ENCODE peak calls at places on chromosomes 4 and X, in six cellular contexts. One of them, this sample, is unnamed. For H3K9me3, the result is how much of the 10 kb centered on the place peaks cover.

GRCh38 chrX:12548746-12549145 is 242.5 kb upstream of the PRPS2 start:
- DNase-seq in upper lobe of left lung: no peak
- DNase-seq in PC-3: peak
- DNase-seq in CD4-positive, alpha-beta T cell: no peak
- DNase-seq in right cardiac atrium: no peak
- DNase-seq in DND-41: peak
- DNase-seq in this sample: no peak

GRCh38 chrX:13658602-13659001 is 5.7 kb downstream of the TCEANC start:
- DNase-seq in PC-3: peak
- DNase-seq in upper lobe of left lung: no peak
- DNase-seq in right cardiac atrium: no peak
- DNase-seq in CD4-positive, alpha-beta T cell: no peak
- DNase-seq in DND-41: peak
- DNase-seq in this sample: no peak

GRCh38 chr4:29277381-29277780 is 1442.8 kb upstream of the PCDH7 start:
- DNase-seq in DND-41: no peak
- DNase-seq in right cardiac atrium: no peak
- DNase-seq in CD4-positive, alpha-beta T cell: no peak
- DNase-seq in upper lobe of left lung: no peak
- DNase-seq in PC-3: peak
- DNase-seq in this sample: no peak

GRCh38 chrX:49172280-49172780 is 632 bp downstream of the PLP2 start:
- DNase-seq in DND-41: peak
- DNase-seq in upper lobe of left lung: peak
- DNase-seq in PC-3: peak
- DNase-seq in CD4-positive, alpha-beta T cell: peak
- DNase-seq in right cardiac atrium: peak
- DNase-seq in this sample: no peak

GRCh38 chr4:141246243-141246642 is 25.5 kb downstream of the ZNF330 start:
- DNase-seq in CD4-positive, alpha-beta T cell: no peak
- DNase-seq in upper lobe of left lung: no peak
- DNase-seq in PC-3: no peak
- DNase-seq in right cardiac atrium: no peak
- DNase-seq in DND-41: no peak
- DNase-seq in this sample: no peak

GRCh38 chr4:143728171-143728570 is 27.7 kb upstream of the FREM3 start:
- DNase-seq in DND-41: no peak
- DNase-seq in right cardiac atrium: no peak
- DNase-seq in PC-3: no peak
- DNase-seq in upper lobe of left lung: no peak
- DNase-seq in CD4-positive, alpha-beta T cell: no peak
- DNase-seq in this sample: no peak

GRCh38 chrX:133989491-133989890 is 4.1 kb upstream of the GPC3 start:
- DNase-seq in upper lobe of left lung: no peak
- DNase-seq in PC-3: no peak
- DNase-seq in right cardiac atrium: no peak
- DNase-seq in DND-41: no peak
- DNase-seq in CD4-positive, alpha-beta T cell: no peak
- DNase-seq in this sample: no peak

GRCh38 chr4:40820101-40820500 is 70.3 kb downstream of the NSUN7 start:
- DNase-seq in DND-41: no peak
- DNase-seq in right cardiac atrium: no peak
- DNase-seq in upper lobe of left lung: no peak
- DNase-seq in CD4-positive, alpha-beta T cell: no peak
- DNase-seq in PC-3: no peak
- DNase-seq in this sample: no peak

GRCh38 chr4:184150102-184150839 is 67.4 kb downstream of the ENPP6 start:
- DNase-seq in upper lobe of left lung: peak
- DNase-seq in right cardiac atrium: no peak
- DNase-seq in PC-3: no peak
- DNase-seq in DND-41: no peak
- DNase-seq in CD4-positive, alpha-beta T cell: no peak
- DNase-seq in this sample: no peak

GRCh38 chr4:59695355-59696053 is 1504.6 kb upstream of the ADGRL3 start:
- DNase-seq in upper lobe of left lung: no peak
- DNase-seq in right cardiac atrium: no peak
- DNase-seq in PC-3: no peak
- DNase-seq in CD4-positive, alpha-beta T cell: no peak
- DNase-seq in DND-41: no peak
- DNase-seq in this sample: no peak

GRCh38 chr4:138835833-138836521 is 179.6 kb upstream of the NOCT start:
- DNase-seq in upper lobe of left lung: no peak
- DNase-seq in CD4-positive, alpha-beta T cell: no peak
- DNase-seq in right cardiac atrium: peak
- DNase-seq in PC-3: peak
- DNase-seq in DND-41: no peak
- DNase-seq in this sample: no peak

GRCh38 chrX:77565278-77565677 is 118.1 kb downstream of the FGF16 start:
- DNase-seq in CD4-positive, alpha-beta T cell: no peak
- DNase-seq in upper lobe of left lung: no peak
- DNase-seq in PC-3: no peak
- DNase-seq in DND-41: no peak
- DNase-seq in right cardiac atrium: no peak
- DNase-seq in this sample: no peak

GRCh38 chr4:2935762-2936743 is 27.2 kb downstream of the NOP14 start:
- DNase-seq in CD4-positive, alpha-beta T cell: no peak
- DNase-seq in DND-41: no peak
- DNase-seq in PC-3: peak
- DNase-seq in upper lobe of left lung: peak
- DNase-seq in right cardiac atrium: peak
- DNase-seq in this sample: peak

GRCh38 chr4:76930721-76931481 is 18.7 kb upstream of the SEPTIN11 start:
- DNase-seq in right cardiac atrium: no peak
- DNase-seq in upper lobe of left lung: no peak
- DNase-seq in CD4-positive, alpha-beta T cell: no peak
- DNase-seq in PC-3: no peak
- DNase-seq in DND-41: no peak
- DNase-seq in this sample: no peak

GRCh38 chrX:16429391-16429790 is 220.6 kb upstream of the S100G start:
- DNase-seq in upper lobe of left lung: no peak
- DNase-seq in DND-41: no peak
- DNase-seq in PC-3: no peak
- DNase-seq in CD4-positive, alpha-beta T cell: no peak
- DNase-seq in right cardiac atrium: no peak
- DNase-seq in this sample: no peak

GRCh38 chr4:15682340-15682725 is 706 bp downstream of the FAM200B start:
- DNase-seq in CD4-positive, alpha-beta T cell: no peak
- DNase-seq in DND-41: no peak
- DNase-seq in upper lobe of left lung: no peak
- DNase-seq in PC-3: no peak
- DNase-seq in right cardiac atrium: no peak
- DNase-seq in this sample: no peak

GRCh38 chrX:112840382-112841113 is at the start of gene AMOT:
- DNase-seq in PC-3: peak
- DNase-seq in upper lobe of left lung: peak
- DNase-seq in DND-41: peak
- DNase-seq in right cardiac atrium: peak
- DNase-seq in CD4-positive, alpha-beta T cell: peak
- DNase-seq in this sample: peak

GRCh38 chr4:72569719-72570235 is 756 bp upstream of the ADAMTS3 start:
- DNase-seq in upper lobe of left lung: no peak
- DNase-seq in DND-41: no peak
- DNase-seq in right cardiac atrium: peak
- DNase-seq in CD4-positive, alpha-beta T cell: no peak
- DNase-seq in PC-3: peak
- DNase-seq in this sample: no peak

GRCh38 chr4:185396724-185397402 is at the start of gene ANKRD37:
- DNase-seq in upper lobe of left lung: peak
- DNase-seq in right cardiac atrium: peak
- DNase-seq in DND-41: no peak
- DNase-seq in PC-3: peak
- DNase-seq in CD4-positive, alpha-beta T cell: no peak
- DNase-seq in this sample: no peak

GRCh38 chrX:119512145-119512800 is 44.0 kb downstream of the SLC25A5 start:
- DNase-seq in CD4-positive, alpha-beta T cell: no peak
- DNase-seq in upper lobe of left lung: peak
- DNase-seq in DND-41: peak
- DNase-seq in PC-3: peak
- DNase-seq in right cardiac atrium: peak
- DNase-seq in this sample: no peak

GRCh38 chr4:102344955-102345794 is at the start of gene SLC39A8:
- DNase-seq in right cardiac atrium: peak
- DNase-seq in upper lobe of left lung: peak
- DNase-seq in PC-3: peak
- DNase-seq in DND-41: peak
- DNase-seq in CD4-positive, alpha-beta T cell: peak
- DNase-seq in this sample: peak

GRCh38 chr4:150960079-150960478 is 55.0 kb downstream of the LRBA start:
- DNase-seq in PC-3: peak
- DNase-seq in CD4-positive, alpha-beta T cell: no peak
- DNase-seq in DND-41: no peak
- DNase-seq in upper lobe of left lung: no peak
- DNase-seq in right cardiac atrium: no peak
- DNase-seq in this sample: no peak

GRCh38 chrX:43655961-43656494 is at the start of gene MAOA:
- DNase-seq in CD4-positive, alpha-beta T cell: peak
- DNase-seq in right cardiac atrium: peak
- DNase-seq in upper lobe of left lung: peak
- DNase-seq in DND-41: no peak
- DNase-seq in PC-3: peak
- DNase-seq in this sample: peak

GRCh38 chrX:149825424-149825823 is 43.7 kb downstream of the MAGEA9 start:
- DNase-seq in upper lobe of left lung: no peak
- DNase-seq in DND-41: peak
- DNase-seq in CD4-positive, alpha-beta T cell: peak
- DNase-seq in right cardiac atrium: peak
- DNase-seq in PC-3: peak
- DNase-seq in this sample: no peak

GRCh38 chr4:153318696-153319320 is 25.7 kb upstream of the MND1 start:
- DNase-seq in DND-41: peak
- DNase-seq in CD4-positive, alpha-beta T cell: no peak
- DNase-seq in right cardiac atrium: no peak
- DNase-seq in upper lobe of left lung: no peak
- DNase-seq in PC-3: peak
- DNase-seq in this sample: no peak

GRCh38 chr4:173666-174314 is 49.5 kb downstream of the ZNF718 start:
- DNase-seq in CD4-positive, alpha-beta T cell: no peak
- DNase-seq in DND-41: no peak
- DNase-seq in right cardiac atrium: no peak
- DNase-seq in upper lobe of left lung: no peak
- DNase-seq in PC-3: no peak
- DNase-seq in this sample: no peak
- H3K9me3 ChIP-seq in CD4-positive, alpha-beta T cell: half or more
- H3K9me3 ChIP-seq in DND-41: half or more
- H3K9me3 ChIP-seq in right cardiac atrium: under half
- H3K9me3 ChIP-seq in upper lobe of left lung: half or more
- H3K9me3 ChIP-seq in PC-3: under half
- H3K9me3 ChIP-seq in this sample: under half

GRCh38 chrX:38692961-38693360 is 108.3 kb upstream of the MID1IP1 start:
- DNase-seq in right cardiac atrium: no peak
- DNase-seq in CD4-positive, alpha-beta T cell: no peak
- DNase-seq in DND-41: no peak
- DNase-seq in PC-3: no peak
- DNase-seq in upper lobe of left lung: no peak
- DNase-seq in this sample: no peak
- H3K9me3 ChIP-seq in right cardiac atrium: under half
- H3K9me3 ChIP-seq in CD4-positive, alpha-beta T cell: under half
- H3K9me3 ChIP-seq in DND-41: under half
- H3K9me3 ChIP-seq in PC-3: under half
- H3K9me3 ChIP-seq in upper lobe of left lung: under half
- H3K9me3 ChIP-seq in this sample: under half

GRCh38 chrX:110914281-110914680 is 118.7 kb upstream of the CHRDL1 start:
- DNase-seq in upper lobe of left lung: no peak
- DNase-seq in right cardiac atrium: no peak
- DNase-seq in CD4-positive, alpha-beta T cell: no peak
- DNase-seq in DND-41: no peak
- DNase-seq in PC-3: no peak
- DNase-seq in this sample: no peak

GRCh38 chrX:110915579-110915978 is 120.0 kb upstream of the CHRDL1 start:
- DNase-seq in right cardiac atrium: no peak
- DNase-seq in upper lobe of left lung: no peak
- DNase-seq in CD4-positive, alpha-beta T cell: no peak
- DNase-seq in DND-41: no peak
- DNase-seq in PC-3: no peak
- DNase-seq in this sample: no peak

DNA sequence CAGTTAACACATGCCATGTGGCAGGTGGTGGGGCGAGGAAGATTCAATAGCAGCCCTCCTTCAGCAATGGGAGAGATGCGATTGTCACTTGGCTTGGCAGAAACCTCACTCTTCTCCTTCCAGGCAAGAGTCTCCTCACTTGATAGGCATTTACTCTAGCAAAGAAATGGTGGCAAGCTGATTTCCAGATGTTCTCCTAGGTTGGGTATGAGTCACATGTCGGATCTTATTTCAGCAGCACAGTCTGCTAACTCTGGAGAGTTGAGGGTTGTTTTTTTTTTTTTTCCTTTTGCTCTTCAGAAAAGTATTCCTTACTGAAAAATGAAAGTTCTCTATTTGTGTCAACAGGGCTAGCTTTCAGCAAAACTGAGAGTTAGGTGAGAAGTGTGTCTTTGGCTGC is 119.5 kb upstream of the CHRDL1 start:
- DNase-seq in upper lobe of left lung: no peak
- DNase-seq in PC-3: no peak
- DNase-seq in right cardiac atrium: no peak
- DNase-seq in DND-41: no peak
- DNase-seq in CD4-positive, alpha-beta T cell: no peak
- DNase-seq in this sample: no peak
- H3K9me3 ChIP-seq in upper lobe of left lung: under half
- H3K9me3 ChIP-seq in PC-3: under half
- H3K9me3 ChIP-seq in right cardiac atrium: under half
- H3K9me3 ChIP-seq in DND-41: under half
- H3K9me3 ChIP-seq in CD4-positive, alpha-beta T cell: under half
- H3K9me3 ChIP-seq in this sample: under half

DNA sequence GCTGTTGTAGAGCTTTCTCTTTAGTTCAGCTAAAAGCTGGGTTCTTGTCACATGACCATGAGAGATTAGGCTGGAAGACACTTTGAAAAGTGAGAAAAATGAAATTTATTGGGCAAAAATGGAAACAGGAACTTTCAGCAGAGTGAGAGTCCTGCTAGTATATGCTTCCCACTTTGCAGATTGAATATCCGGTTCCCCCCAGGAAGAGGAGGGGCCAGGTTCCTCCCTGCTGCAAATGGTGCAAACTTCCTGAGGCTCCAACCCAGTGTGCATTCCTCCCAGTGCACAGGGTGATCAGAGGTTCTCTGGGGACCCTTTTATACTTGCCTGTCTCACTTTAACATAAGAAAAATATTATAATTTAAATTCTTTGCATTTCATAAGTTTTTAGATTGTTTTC is 119.9 kb upstream of the SPIN4 start:
- DNase-seq in DND-41: no peak
- DNase-seq in right cardiac atrium: no peak
- DNase-seq in upper lobe of left lung: no peak
- DNase-seq in PC-3: no peak
- DNase-seq in CD4-positive, alpha-beta T cell: no peak
- DNase-seq in this sample: no peak
- H3K9me3 ChIP-seq in DND-41: under half
- H3K9me3 ChIP-seq in right cardiac atrium: under half
- H3K9me3 ChIP-seq in upper lobe of left lung: under half
- H3K9me3 ChIP-seq in PC-3: under half
- H3K9me3 ChIP-seq in CD4-positive, alpha-beta T cell: under half
- H3K9me3 ChIP-seq in this sample: under half